ENCODE peak calls at places on chromosomes 13 and 19, in ten cellular contexts. S is heart right ventricle, X is neural progenitor cell, M is PC-9, Z is psoas muscle, Q is testis, D is heart left ventricle, U is astrocyte, G is PC-3, F is SK-N-SH. V is an unnamed sample. For H3K36me3, the result is how much of the 10 kb centered on the place peaks cover.

GRCh38 chr13:76965759-76966421 is 17.6 kb downstream of the ACOD1 start:
- DNase-seq in M (peak), D (peak), X (no peak), Z (peak), G (peak), S (peak), F (peak), U (peak), Q (peak), V (peak)

GRCh38 chr13:58018865-58019264 is 387.3 kb downstream of the PCDH17 start:
- DNase-seq in Z (no peak), D (no peak), F (no peak), G (no peak), Q (no peak), S (no peak), U (no peak), X (no peak), M (no peak), V (no peak)

GRCh38 chr13:86572115-86572514 is 772.9 kb upstream of the SLITRK6 start:
- DNase-seq in X (no peak), Z (no peak), U (peak), G (peak), S (no peak), F (no peak), D (no peak), Q (no peak), M (no peak), V (no peak)

GRCh38 chr19:12946092-12946845 is 607 bp downstream of the RAD23A start:
- DNase-seq in D (peak), G (peak), X (peak), M (peak), F (peak), U (peak), Z (peak), Q (peak), S (peak), V (peak)

GRCh38 chr19:35741216-35741541 is 1.1 kb downstream of the IGFLR1 start:
- DNase-seq in G (no peak), X (no peak), S (no peak), U (no peak), Z (no peak), Q (no peak), D (no peak), F (no peak), M (no peak), V (no peak)

GRCh38 chr19:44113784-44114390 is 688 bp downstream of the ZNF225 start:
- DNase-seq in G (no peak), S (no peak), Q (peak), D (no peak), Z (no peak), X (peak), U (no peak), M (no peak), F (peak), V (no peak)

GRCh38 chr19:16590876-16591802 is 18.9 kb upstream of the SLC35E1 start:
- DNase-seq in X (no peak), D (no peak), Q (no peak), G (no peak), Z (no peak), F (no peak), S (no peak), M (no peak), U (no peak), V (no peak)

GRCh38 chr19:5321851-5322681 is 18.5 kb downstream of the PTPRS start:
- DNase-seq in G (no peak), X (peak), Q (no peak), S (no peak), F (peak), Z (no peak), M (no peak), D (peak), U (no peak), V (no peak)

GRCh38 chr19:47598407-47599349 is 10.3 kb upstream of the BICRA start:
- DNase-seq in D (peak), Z (peak), M (peak), Q (peak), F (no peak), G (peak), S (no peak), X (peak), U (peak), V (peak)

GRCh38 chr13:94351292-94352000 is 128.0 kb downstream of the DCT start:
- DNase-seq in D (no peak), Z (no peak), G (peak), Q (no peak), F (no peak), X (no peak), S (no peak), U (peak), M (no peak), V (peak)

GRCh38 chr19:35868172-35868822 is at the start of gene APLP1:
- DNase-seq in S (peak), D (peak), G (peak), X (peak), Z (peak), Q (peak), M (no peak), F (peak), U (peak), V (peak)

GRCh38 chr13:28320884-28321574 is 173.9 kb downstream of the FLT1 start:
- DNase-seq in Q (no peak), U (no peak), M (no peak), S (no peak), D (no peak), X (no peak), Z (no peak), F (no peak), G (peak), V (no peak)

GRCh38 chr19:17107546-17108452 is 32.2 kb downstream of the MYO9B start:
- DNase-seq in G (peak), D (peak), S (peak), M (peak), X (no peak), Z (peak), Q (peak), U (peak), F (peak), V (peak)

GRCh38 chr19:15260939-15261338 is 28.7 kb upstream of the EPHX3 start:
- DNase-seq in Z (no peak), Q (no peak), S (no peak), X (peak), M (no peak), G (peak), D (no peak), F (peak), U (no peak), V (no peak)
- TF ChIP-seq CTCF in Z (peak), Q (peak), S (peak), X (peak), M (peak), G (peak), D (no peak), F (peak), U (no peak), V (peak)

GRCh38 chr19:53907193-53907581 is 1.9 kb upstream of the CACNG7 start:
- DNase-seq in S (no peak), G (no peak), Z (peak), Q (no peak), D (no peak), X (no peak), F (peak), U (no peak), M (no peak), V (no peak)

GRCh38 chr19:53904909-53905308 is 4.2 kb upstream of the CACNG7 start:
- DNase-seq in G (peak), Q (no peak), U (no peak), S (no peak), M (peak), F (no peak), Z (peak), D (no peak), X (no peak), V (no peak)

GRCh38 chr19:53905787-53906186 is 3.3 kb upstream of the CACNG7 start:
- DNase-seq in D (no peak), X (no peak), G (no peak), Z (no peak), Q (no peak), M (no peak), S (no peak), F (no peak), U (no peak), V (no peak)

GRCh38 chr19:53907690-53908089 is 1.4 kb upstream of the CACNG7 start:
- DNase-seq in X (no peak), M (no peak), S (no peak), G (no peak), F (no peak), Z (peak), D (no peak), Q (no peak), U (no peak), V (no peak)

DNA sequence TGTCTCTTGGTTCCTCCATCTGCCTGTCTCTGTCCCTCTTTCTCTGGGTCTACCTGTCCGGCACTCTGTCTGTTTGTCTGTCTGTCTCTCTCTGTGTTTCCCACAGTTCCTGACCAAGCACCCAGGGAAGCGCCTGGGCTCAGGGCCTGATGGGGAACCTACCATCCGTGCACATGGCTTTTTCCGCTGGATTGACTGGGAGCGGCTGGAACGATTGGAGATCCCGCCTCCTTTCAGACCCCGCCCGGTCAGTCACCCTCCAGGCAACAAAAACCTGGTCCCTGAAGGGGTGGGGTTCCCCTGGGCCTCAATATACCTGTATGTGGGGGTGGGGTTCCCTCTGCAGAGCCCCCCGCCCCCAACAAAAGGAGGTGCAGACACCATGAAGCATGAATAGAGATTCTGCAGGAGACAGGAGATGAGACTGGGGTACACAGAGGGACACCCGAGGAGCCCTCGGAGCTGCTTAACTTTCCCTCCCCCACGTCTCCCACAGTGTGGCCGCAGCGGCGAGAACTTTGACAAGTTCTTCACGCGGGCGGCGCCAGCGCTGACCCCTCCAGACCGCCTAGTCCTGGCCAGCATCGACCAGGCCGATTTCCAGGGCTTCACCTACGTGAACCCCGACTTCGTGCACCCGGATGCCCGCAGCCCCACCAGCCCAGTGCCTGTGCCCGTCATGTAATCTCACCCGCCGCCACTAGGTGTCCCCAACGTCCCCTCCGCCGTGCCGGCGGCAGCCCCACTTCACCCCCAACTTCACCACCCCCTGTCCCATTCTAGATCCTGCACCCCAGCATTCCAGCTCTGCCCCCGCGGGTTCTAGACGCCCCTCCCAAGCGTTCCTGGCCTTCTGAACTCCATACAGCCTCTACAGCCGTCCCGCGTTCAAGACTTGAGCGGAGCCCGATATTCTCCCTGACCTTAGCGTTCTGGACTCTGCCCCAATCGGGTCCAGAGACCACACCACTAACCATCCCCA is 2.6 kb upstream of the CACNG7 start:
- DNase-seq in D (peak), X (peak), U (no peak), F (peak), G (peak), Q (peak), S (peak), Z (peak), M (no peak), V (no peak)
- H3K4me3 ChIP-seq in D (no peak), X (peak), U (no peak), F (peak), G (no peak), Q (no peak), S (no peak), Z (peak), M (no peak), V (no peak)

DNA sequence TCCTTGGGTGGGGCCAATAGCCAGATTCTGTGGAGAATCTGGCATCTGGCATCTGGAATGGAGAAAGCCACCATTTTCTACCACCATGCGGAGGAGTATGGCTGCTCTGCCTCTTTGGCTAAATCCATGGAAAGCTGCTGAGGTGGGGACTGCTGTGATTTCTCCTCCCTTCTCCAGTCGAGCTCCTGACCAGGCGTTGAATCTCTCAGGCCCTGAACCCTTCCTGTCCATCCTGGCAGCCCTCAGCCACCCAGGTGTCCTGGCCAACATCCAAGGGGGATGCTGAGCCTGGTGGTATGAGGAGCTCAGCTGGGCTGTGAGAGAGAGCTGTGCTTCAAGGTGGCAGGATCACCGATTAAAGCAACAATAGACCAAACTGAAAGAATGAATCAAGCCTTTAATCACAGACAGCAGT is 17.4 kb upstream of the SIGLEC6 start:
- DNase-seq in Z (no peak), M (no peak), G (no peak), D (no peak), Q (no peak), S (no peak), X (no peak), U (no peak), F (no peak), V (no peak)
- H3K36me3 ChIP-seq in Z (under half), M (under half), G (under half), D (under half), Q (under half), S (under half), X (under half), U (under half), F (under half), V (under half)

GRCh38 chr19:29022599-29022998 is 190.4 kb downstream of the UQCRFS1 start:
- DNase-seq in M (no peak), Q (no peak), X (no peak), F (no peak), Z (no peak), G (no peak), U (no peak), D (no peak), S (no peak), V (no peak)
- TF ChIP-seq CTCF in M (no peak), Q (no peak), X (no peak), F (no peak), Z (no peak), G (no peak), U (no peak), D (no peak), S (no peak), V (no peak)

DNA sequence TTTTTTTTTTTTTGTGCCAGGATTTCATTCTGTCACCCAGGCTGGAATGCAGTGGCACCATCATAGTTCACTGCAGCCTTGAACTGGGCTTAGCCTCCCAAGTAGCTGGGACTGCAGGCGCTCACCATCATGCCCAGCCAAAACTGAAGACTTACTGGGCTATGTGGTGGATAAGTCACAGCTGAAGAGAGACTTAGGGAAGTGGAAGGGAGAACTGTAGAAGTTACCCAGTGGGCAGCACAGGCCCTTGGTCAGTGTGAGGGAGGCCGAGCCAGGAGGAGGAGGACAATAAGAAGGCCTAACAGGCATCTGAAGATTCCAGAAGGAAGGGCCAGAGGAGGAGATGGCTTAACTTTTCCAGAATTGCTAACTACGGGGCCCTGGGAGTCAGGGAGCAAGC is 4.0 kb upstream of the PSPN start:
- DNase-seq in S (no peak), G (no peak), Q (no peak), F (no peak), D (no peak), X (no peak), M (no peak), U (no peak), Z (no peak), V (no peak)
- H3K4me3 ChIP-seq in S (no peak), G (no peak), Q (no peak), F (no peak), D (no peak), X (no peak), M (no peak), U (no peak), Z (no peak), V (no peak)

GRCh38 chr19:28977826-28978225 is 235.1 kb downstream of the UQCRFS1 start:
- DNase-seq in D (no peak), S (no peak), G (no peak), U (no peak), M (no peak), Q (no peak), X (peak), Z (no peak), F (no peak), V (no peak)

GRCh38 chr19:28984315-28984714 is 228.6 kb downstream of the UQCRFS1 start:
- DNase-seq in D (no peak), X (no peak), F (no peak), Q (no peak), G (no peak), S (no peak), U (no peak), M (no peak), Z (no peak), V (no peak)

GRCh38 chr19:28981994-28982393 is 231.0 kb downstream of the UQCRFS1 start:
- DNase-seq in U (no peak), D (no peak), M (no peak), F (no peak), Z (no peak), S (no peak), G (no peak), Q (no peak), X (no peak), V (no peak)

GRCh38 chr19:28985201-28985600 is 227.8 kb downstream of the UQCRFS1 start:
- DNase-seq in Z (no peak), F (no peak), M (no peak), X (no peak), U (no peak), G (no peak), Q (no peak), D (no peak), S (no peak), V (no peak)

DNA sequence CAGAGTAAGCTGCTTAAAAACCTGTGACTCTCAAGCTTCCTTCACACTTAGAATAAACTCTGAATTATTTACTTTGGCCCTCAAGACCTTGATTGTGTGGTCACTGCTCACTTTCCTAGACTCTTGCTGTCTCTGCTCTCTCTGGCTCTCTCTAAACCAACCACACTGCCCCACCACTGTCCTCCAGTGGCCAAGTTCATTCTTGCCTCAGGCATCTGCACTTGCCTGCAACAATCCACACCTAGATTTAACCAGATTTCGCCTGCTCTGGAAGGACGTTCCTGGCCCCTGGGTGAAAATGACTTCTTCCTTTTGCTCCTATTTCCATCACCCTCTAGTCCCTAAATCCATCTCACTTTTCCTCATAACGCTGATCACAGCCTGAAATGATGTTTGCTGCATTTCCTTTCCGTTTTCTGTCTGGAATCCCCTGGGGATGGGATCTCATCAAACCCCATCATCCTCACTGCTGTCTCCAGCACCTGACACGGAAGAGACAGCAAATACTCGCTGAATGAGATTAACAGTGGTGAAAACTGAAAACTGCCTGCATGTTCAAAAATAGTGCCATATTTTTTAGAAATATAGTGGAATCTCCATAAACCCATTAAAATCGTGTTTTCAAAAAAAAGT is 232.6 kb downstream of the UQCRFS1 start:
- DNase-seq in X (no peak), Q (no peak), S (no peak), G (no peak), F (no peak), Z (no peak), D (no peak), M (no peak), U (no peak), V (peak)
- H3K36me3 ChIP-seq in X (under half), Q (under half), S (under half), G (under half), F (under half), Z (under half), D (under half), M (under half), U (under half), V (under half)

GRCh38 chr13:78241278-78241919 is 322.8 kb upstream of the EDNRB start:
- DNase-seq in X (peak), Q (peak), S (peak), G (peak), D (peak), M (no peak), Z (no peak), U (peak), F (peak), V (peak)
- TF ChIP-seq CTCF in X (peak), Q (peak), S (peak), G (peak), D (peak), M (peak), Z (no peak), U (peak), F (peak), V (peak)

GRCh38 chr19:40807147-40808020 is 8.4 kb downstream of the EGLN2 start:
- DNase-seq in S (no peak), G (peak), Q (no peak), F (no peak), X (peak), Z (no peak), D (no peak), U (no peak), M (peak), V (no peak)
- H3K4me3 ChIP-seq in S (peak), G (no peak), Q (no peak), F (peak), X (no peak), Z (peak), D (peak), U (no peak), M (no peak), V (no peak)

DNA sequence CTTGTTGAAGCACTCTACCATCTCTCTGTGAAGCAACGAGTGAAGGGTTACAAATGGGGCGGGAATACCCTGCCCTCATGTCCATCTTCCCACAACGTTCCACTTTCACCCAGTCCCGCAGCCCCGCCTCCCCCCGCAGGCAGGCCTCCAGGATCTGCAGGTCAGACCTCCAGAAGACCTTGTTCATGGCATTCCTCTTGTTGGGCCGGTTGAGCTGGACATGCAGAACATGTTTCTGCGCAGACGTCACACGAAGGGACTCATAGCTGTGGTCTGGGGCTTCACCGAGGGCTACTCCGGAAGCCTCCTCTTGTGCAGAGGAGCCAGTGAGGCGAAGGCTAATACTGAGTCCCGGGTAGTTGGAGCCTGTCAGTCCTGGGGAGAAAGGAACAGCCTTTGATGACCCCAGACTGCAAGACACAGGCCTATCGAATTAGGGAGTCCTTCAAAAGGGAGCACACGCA is 420 bp downstream of the ECH1 start:
- DNase-seq in X (peak), D (peak), Z (peak), S (peak), U (peak), G (peak), M (peak), Q (peak), F (peak), V (peak)
- H3K36me3 ChIP-seq in X (under half), D (under half), Z (under half), S (under half), U (under half), G (under half), M (under half), Q (under half), F (under half), V (under half)